ENCODE peak calls at places on chromosomes 12 and 14, in eight cellular contexts. T is CD4-positive, CD25-positive, alpha-beta regulatory T cell; I is tibial artery; K is heart left ventricle; R is hepatocyte; O is aorta; W is fibroblast of lung; Z is DND-41. N is an unnamed sample. For H3K4me1, the result is how much of the 10 kb centered on the place peaks cover.

GRCh38 chr12:65232490-65233077 is 45.9 kb upstream of the MSRB3 start:
- DNase-seq in T (no peak), I (no peak), K (no peak), R (peak), O (no peak), W (peak), Z (no peak), N (no peak)

GRCh38 chr14:105139212-105139825 is 29.3 kb downstream of the JAG2 start:
- DNase-seq in T (no peak), I (peak), K (no peak), R (no peak), O (no peak), W (no peak), Z (no peak), N (no peak)

GRCh38 chr12:54658306-54659264 is 10.4 kb upstream of the DCD start:
- DNase-seq in T (no peak), I (no peak), K (no peak), R (peak), O (no peak), W (no peak), Z (peak), N (peak)

GRCh38 chr14:93520053-93520607 is 89.4 kb downstream of the UNC79 start:
- DNase-seq in T (no peak), I (no peak), K (no peak), R (no peak), O (no peak), W (no peak), Z (no peak), N (no peak)

GRCh38 chr14:101025656-101026055 is 122.1 kb upstream of the RTL1 start:
- DNase-seq in T (no peak), I (no peak), K (no peak), R (no peak), O (peak), W (no peak), Z (no peak), N (no peak)

GRCh38 chr14:20415723-20416622 is 2.7 kb upstream of the TEP1 start:
- DNase-seq in T (no peak), I (peak), K (no peak), R (peak), O (no peak), W (peak), Z (peak), N (no peak)

GRCh38 chr12:94831081-94831747 is 172.3 kb downstream of the NDUFA12 start:
- DNase-seq in T (no peak), I (no peak), K (no peak), R (no peak), O (no peak), W (no peak), Z (peak), N (no peak)

GRCh38 chr14:75578099-75578785 is at the start of gene FLVCR2:
- DNase-seq in T (peak), I (peak), K (peak), R (peak), O (peak), W (peak), Z (no peak), N (peak)

GRCh38 chr14:58955294-58955821 is 233.1 kb upstream of the DAAM1 start:
- DNase-seq in T (no peak), I (no peak), K (no peak), R (peak), O (no peak), W (peak), Z (no peak), N (no peak)

GRCh38 chr14:80310950-80311349 is 99.6 kb upstream of the DIO2 start:
- DNase-seq in T (no peak), I (no peak), K (peak), R (no peak), O (no peak), W (peak), Z (no peak), N (no peak)

DNA sequence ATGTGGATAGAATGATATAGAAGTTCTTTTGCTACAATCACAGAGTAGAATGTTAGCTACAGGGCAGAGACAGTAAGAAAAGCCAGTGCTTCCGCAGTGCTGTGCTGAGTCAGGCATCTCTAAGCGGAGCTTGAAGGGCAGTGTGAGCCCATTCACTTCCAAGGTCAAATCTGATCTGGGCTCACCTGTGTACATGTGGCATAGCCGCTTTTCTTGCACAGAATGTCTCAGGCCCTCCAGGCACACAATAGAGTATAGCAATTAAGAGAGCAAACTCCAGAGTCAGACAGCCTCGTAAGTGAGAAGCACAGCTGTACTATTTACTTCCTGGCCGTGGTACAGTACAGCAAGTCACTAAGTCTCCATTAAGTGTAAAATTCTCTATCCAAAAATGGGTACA is 26.8 kb downstream of the CORO1C start:
- DNase-seq in T (no peak), I (no peak), K (no peak), R (peak), O (no peak), W (no peak), Z (no peak), N (no peak)
- H3K4me1 ChIP-seq in T (under half), I (under half), K (under half), R (under half), O (under half), W (under half), Z (under half), N (under half)

GRCh38 chr12:49740930-49741881 is at the start of gene TMBIM6:
- DNase-seq in T (peak), I (peak), K (peak), R (peak), O (peak), W (peak), Z (peak), N (peak)

GRCh38 chr12:49744363-49744885 is 3.1 kb downstream of the TMBIM6 start:
- DNase-seq in T (no peak), I (no peak), K (no peak), R (no peak), O (no peak), W (no peak), Z (no peak), N (no peak)

GRCh38 chr12:49741882-49742620 is 694 bp downstream of the TMBIM6 start:
- DNase-seq in T (peak), I (peak), K (peak), R (peak), O (peak), W (peak), Z (peak), N (peak)
- H3K4me1 ChIP-seq in T (under half), I (under half), K (under half), R (under half), O (under half), W (under half), Z (under half), N (under half)

GRCh38 chr12:761276-761675 is 8.9 kb downstream of the WNK1 start:
- DNase-seq in T (no peak), I (no peak), K (no peak), R (no peak), O (no peak), W (peak), Z (no peak), N (no peak)
- H3K4me1 ChIP-seq in T (half or more), I (under half), K (under half), R (under half), O (under half), W (under half), Z (under half), N (under half)

DNA sequence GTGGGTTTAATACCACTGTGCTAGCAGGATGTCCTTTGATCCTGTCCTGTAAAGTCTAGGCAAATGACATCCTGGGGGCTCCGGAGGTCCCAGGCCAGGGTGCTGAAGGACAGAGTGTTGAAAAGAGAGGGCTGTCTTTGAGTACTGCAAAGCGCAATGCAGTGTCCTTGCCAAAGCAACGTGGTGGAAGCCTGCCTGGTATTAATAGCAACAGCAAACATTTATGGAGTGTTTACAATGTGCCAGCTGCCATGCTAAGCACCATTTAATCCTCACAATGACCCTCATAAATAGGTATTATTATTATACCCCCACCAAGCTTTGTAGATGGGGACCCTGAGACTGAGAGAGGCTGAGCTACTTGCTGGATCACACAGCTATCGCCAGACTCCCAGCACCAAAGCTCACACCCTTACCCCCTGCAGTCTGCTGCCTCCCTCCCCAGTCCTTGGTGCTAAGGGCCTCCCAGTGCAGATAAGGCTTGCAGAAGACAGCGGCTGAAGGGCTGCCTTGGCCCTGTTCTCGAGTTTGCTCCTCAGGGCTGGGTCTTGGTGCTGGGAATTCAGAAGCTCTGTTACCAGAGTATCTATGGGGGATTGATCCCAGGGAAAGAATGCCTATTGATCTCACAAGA is 427.7 kb downstream of the FUT8 start:
- DNase-seq in T (no peak), I (no peak), K (no peak), R (peak), O (no peak), W (no peak), Z (no peak), N (no peak)
- H3K4me1 ChIP-seq in T (under half), I (under half), K (under half), R (under half), O (under half), W (under half), Z (half or more), N (under half)

GRCh38 chr12:62657363-62657632 is 190.7 kb downstream of the MON2 start:
- DNase-seq in T (no peak), I (no peak), K (no peak), R (no peak), O (no peak), W (no peak), Z (no peak), N (no peak)
- H3K4me1 ChIP-seq in T (under half), I (under half), K (under half), R (under half), O (under half), W (under half), Z (under half), N (under half)

N was measured in pancreas.